ENCODE peak calls at places on chromosomes 5 and 9, in six cellular contexts. One of them, this sample, is unnamed.
A peak's percentile ranks its signal among the peaks of the same experiment; 100 is the strongest.

GRCh38 chr9:137128158-137129088 is 10.5 kb upstream of the GRIN1 start:
- DNase-seq in LoVo: no peak
- DNase-seq in kidney glomerular epithelial cell: no peak
- DNase-seq in left ventricle myocardium inferior: no peak
- DNase-seq in neural progenitor cell: no peak
- DNase-seq in NCI-H2081: no peak
- DNase-seq in this sample: no peak

GRCh38 chr9:109781541-109782197 is 1.7 kb downstream of the PALM2AKAP2 start:
- DNase-seq in LoVo: no peak
- DNase-seq in kidney glomerular epithelial cell: no peak
- DNase-seq in left ventricle myocardium inferior: no peak
- DNase-seq in neural progenitor cell: no peak
- DNase-seq in NCI-H2081: no peak
- DNase-seq in this sample: no peak

GRCh38 chr5:54229041-54229780 is 81.2 kb downstream of the ARL15 start:
- DNase-seq in LoVo: peak; percentile 43
- DNase-seq in kidney glomerular epithelial cell: peak; percentile 41
- DNase-seq in left ventricle myocardium inferior: peak; percentile 73
- DNase-seq in neural progenitor cell: peak; percentile 75
- DNase-seq in NCI-H2081: peak; percentile 42
- DNase-seq in this sample: peak; percentile 61

GRCh38 chr9:32603914-32604852 is 31.2 kb upstream of the NDUFB6 start:
- DNase-seq in LoVo: peak; percentile 76
- DNase-seq in kidney glomerular epithelial cell: no peak
- DNase-seq in left ventricle myocardium inferior: no peak
- DNase-seq in neural progenitor cell: peak; percentile 4
- DNase-seq in NCI-H2081: no peak
- DNase-seq in this sample: no peak

GRCh38 chr9:111952559-111952958 is 55.9 kb downstream of the UGCG start:
- DNase-seq in LoVo: no peak
- DNase-seq in kidney glomerular epithelial cell: peak; percentile 88
- DNase-seq in left ventricle myocardium inferior: no peak
- DNase-seq in neural progenitor cell: no peak
- DNase-seq in NCI-H2081: no peak
- DNase-seq in this sample: no peak

GRCh38 chr5:177500685-177501522 is 3.5 kb upstream of the PDLIM7 start:
- DNase-seq in LoVo: peak; percentile 81
- DNase-seq in kidney glomerular epithelial cell: peak; percentile 22
- DNase-seq in left ventricle myocardium inferior: peak; percentile 92
- DNase-seq in neural progenitor cell: peak; percentile 95
- DNase-seq in NCI-H2081: peak; percentile 79
- DNase-seq in this sample: peak; percentile 94

GRCh38 chr9:138115506-138115905 is 237.9 kb downstream of the CACNA1B start:
- DNase-seq in LoVo: no peak
- DNase-seq in kidney glomerular epithelial cell: no peak
- DNase-seq in left ventricle myocardium inferior: no peak
- DNase-seq in neural progenitor cell: no peak
- DNase-seq in NCI-H2081: no peak
- DNase-seq in this sample: peak; percentile 12

GRCh38 chr9:69215774-69216482 is 41.9 kb downstream of the TJP2 start:
- DNase-seq in LoVo: no peak
- DNase-seq in kidney glomerular epithelial cell: no peak
- DNase-seq in left ventricle myocardium inferior: no peak
- DNase-seq in neural progenitor cell: no peak
- DNase-seq in NCI-H2081: no peak
- DNase-seq in this sample: no peak

GRCh38 chr5:125411163-125412050 is 665.0 kb upstream of the ZNF608 start:
- DNase-seq in LoVo: no peak
- DNase-seq in kidney glomerular epithelial cell: peak; percentile 95
- DNase-seq in left ventricle myocardium inferior: no peak
- DNase-seq in neural progenitor cell: peak; percentile 3
- DNase-seq in NCI-H2081: peak; percentile 55
- DNase-seq in this sample: no peak

GRCh38 chr5:82352146-82352791 is 74.1 kb upstream of the RPS23 start:
- DNase-seq in LoVo: no peak
- DNase-seq in kidney glomerular epithelial cell: no peak
- DNase-seq in left ventricle myocardium inferior: no peak
- DNase-seq in neural progenitor cell: no peak
- DNase-seq in NCI-H2081: no peak
- DNase-seq in this sample: no peak

GRCh38 chr5:115573133-115573532 is 28.6 kb upstream of the FEM1C start:
- DNase-seq in LoVo: no peak
- DNase-seq in kidney glomerular epithelial cell: no peak
- DNase-seq in left ventricle myocardium inferior: no peak
- DNase-seq in neural progenitor cell: no peak
- DNase-seq in NCI-H2081: no peak
- DNase-seq in this sample: no peak

This sample was measured in H9.